ENCODE peak calls at places on chromosomes 16 and 17, in eight cellular contexts. R is brain microvascular endothelial cell; O is left ventricle myocardium inferior; D is right atrium auricular region; H is PC-9; Q is activated CD8-positive, alpha-beta T cell treated with anti-CD3 and anti-CD28 coated beads for 36 hours; U is prostate gland; V is A549. I is an unnamed sample.

GRCh38 chr17:57084802-57085447 is at the start of gene AKAP1:
- DNase-seq in R (peak; percentile 86), O (peak; percentile 97), V (peak; percentile 96), U (peak; percentile 94), H (peak; percentile 97), Q (peak; percentile 95), D (peak; percentile 96), I (peak; percentile 95)

GRCh38 chr17:61144137-61144536 is 255.5 kb upstream of the TBX2 start:
- DNase-seq in H (no peak), R (peak; percentile 45), U (no peak), O (no peak), D (no peak), V (no peak), Q (no peak), I (no peak)

GRCh38 chr16:12323007-12323699 is 346.6 kb downstream of the SNX29 start:
- DNase-seq in Q (peak; percentile 76), U (no peak), V (no peak), D (no peak), O (no peak), R (no peak), H (no peak), I (no peak)

GRCh38 chr16:67406628-67407027 is 9.6 kb downstream of the ZDHHC1 start:
- DNase-seq in V (no peak), D (no peak), R (peak; percentile 75), O (no peak), Q (no peak), H (no peak), U (no peak), I (no peak)

GRCh38 chr17:27266228-27266627 is 27.7 kb upstream of the WSB1 start:
- DNase-seq in D (no peak), Q (no peak), U (no peak), H (no peak), R (no peak), V (no peak), O (no peak), I (no peak)

GRCh38 chr17:19787733-19788357 is 39.7 kb upstream of the ALDH3A1 start:
- DNase-seq in U (no peak), V (no peak), R (no peak), D (no peak), Q (no peak), O (no peak), H (no peak), I (no peak)

GRCh38 chr17:4515501-4515900 is 16.8 kb downstream of the SPNS2 start:
- DNase-seq in D (no peak), U (no peak), R (no peak), H (peak; percentile 88), O (no peak), Q (no peak), V (no peak), I (no peak)

GRCh38 chr17:31594416-31594815 is 202.9 kb downstream of the RAB11FIP4 start:
- DNase-seq in Q (no peak), D (no peak), R (no peak), U (no peak), H (no peak), O (no peak), V (no peak), I (no peak)

GRCh38 chr17:57170866-57171265 is 85.5 kb upstream of the MSI2 start:
- DNase-seq in R (no peak), D (no peak), O (no peak), U (no peak), H (no peak), Q (no peak), V (no peak), I (no peak)

GRCh38 chr16:27428035-27428785 is 26.2 kb downstream of the IL21R start:
- DNase-seq in D (peak; percentile 36), V (no peak), R (no peak), O (no peak), H (no peak), U (no peak), Q (peak; percentile 8), I (no peak)
- TF ChIP-seq CTCF in D (no peak), V (no peak), R (peak; percentile 38), O (no peak), H (no peak), U (no peak), Q (no peak), I (peak; percentile 44)

GRCh38 chr17:75570034-75570676 is 17.4 kb upstream of the MYO15B start:
- DNase-seq in H (no peak), Q (no peak), O (no peak), V (no peak), U (no peak), R (no peak), D (no peak), I (no peak)
- TF ChIP-seq CTCF in H (no peak), Q (no peak), O (no peak), V (no peak), U (no peak), R (no peak), D (no peak), I (no peak)

GRCh38 chr17:41556931-41557330 is 14.9 kb downstream of the KRT9 start:
- DNase-seq in Q (no peak), O (no peak), V (no peak), H (no peak), D (no peak), R (no peak), U (no peak), I (no peak)
- TF ChIP-seq CTCF in Q (no peak), O (no peak), V (no peak), H (no peak), D (no peak), R (no peak), U (no peak), I (no peak)

GRCh38 chr16:16143038-16143763 is 80.1 kb downstream of the ABCC6 start:
- DNase-seq in Q (peak; percentile 36), U (no peak), O (no peak), V (peak; percentile 50), R (peak; percentile 6), D (no peak), H (no peak), I (peak; percentile 14)
- TF ChIP-seq CTCF in Q (peak; percentile 32), U (no peak), O (peak; percentile 32), V (peak; percentile 41), R (peak; percentile 66), D (no peak), H (peak; percentile 45), I (peak; percentile 17)

I was measured in Calu3.